ENCODE peak calls at places on chromosomes 4 and X, in five cellular contexts. G, M, C, V and U are unnamed samples.

GRCh38 chrX:71493111-71493613 is 39.7 kb upstream of the OGT start:
- DNase-seq in G (peak; percentile 69), M (peak; percentile 36), C (no peak), V (no peak), U (no peak)

GRCh38 chr4:114015444-114015899 is 36.0 kb upstream of the ARSJ start:
- DNase-seq in G (no peak), M (no peak), C (peak; percentile 95), V (no peak), U (no peak)

GRCh38 chrX:150775569-150776350 is 82.6 kb downstream of the MTMR1 start:
- DNase-seq in G (no peak), M (no peak), C (no peak), V (no peak), U (no peak)

GRCh38 chr4:13891544-13891939 is 264.0 kb upstream of the BOD1L1 start:
- DNase-seq in G (no peak), M (no peak), C (no peak), V (no peak), U (no peak)

GRCh38 chr4:80035336-80035735 is 37.7 kb downstream of the ANTXR2 start:
- DNase-seq in G (no peak), M (no peak), C (no peak), V (no peak), U (no peak)

GRCh38 chrX:24093746-24094145 is 39.0 kb downstream of the EIF2S3 start:
- DNase-seq in G (no peak), M (no peak), C (no peak), V (no peak), U (no peak)

GRCh38 chr4:100933628-100934027 is 413.7 kb downstream of the PPP3CA start:
- DNase-seq in G (no peak), M (no peak), C (no peak), V (no peak), U (no peak)

GRCh38 chr4:116397714-116398113 is 687.7 kb downstream of the TRAM1L1 start:
- DNase-seq in G (no peak), M (no peak), C (no peak), V (no peak), U (no peak)

GRCh38 chrX:22220941-22221340 is 51.8 kb upstream of the CBLL2 start:
- DNase-seq in G (no peak), M (no peak), C (peak; percentile 30), V (no peak), U (no peak)

GRCh38 chr4:82515705-82516104 is 46.1 kb downstream of the TMEM150C start:
- DNase-seq in G (peak; percentile 59), M (no peak), C (no peak), V (no peak), U (no peak)

GRCh38 chrX:33725556-33726232 is 406.4 kb downstream of the FAM47A start:
- DNase-seq in G (no peak), M (peak; percentile 22), C (no peak), V (no peak), U (peak; percentile 50)

GRCh38 chrX:33721927-33722326 is 410.2 kb downstream of the FAM47A start:
- DNase-seq in G (no peak), M (no peak), C (no peak), V (no peak), U (no peak)

DNA sequence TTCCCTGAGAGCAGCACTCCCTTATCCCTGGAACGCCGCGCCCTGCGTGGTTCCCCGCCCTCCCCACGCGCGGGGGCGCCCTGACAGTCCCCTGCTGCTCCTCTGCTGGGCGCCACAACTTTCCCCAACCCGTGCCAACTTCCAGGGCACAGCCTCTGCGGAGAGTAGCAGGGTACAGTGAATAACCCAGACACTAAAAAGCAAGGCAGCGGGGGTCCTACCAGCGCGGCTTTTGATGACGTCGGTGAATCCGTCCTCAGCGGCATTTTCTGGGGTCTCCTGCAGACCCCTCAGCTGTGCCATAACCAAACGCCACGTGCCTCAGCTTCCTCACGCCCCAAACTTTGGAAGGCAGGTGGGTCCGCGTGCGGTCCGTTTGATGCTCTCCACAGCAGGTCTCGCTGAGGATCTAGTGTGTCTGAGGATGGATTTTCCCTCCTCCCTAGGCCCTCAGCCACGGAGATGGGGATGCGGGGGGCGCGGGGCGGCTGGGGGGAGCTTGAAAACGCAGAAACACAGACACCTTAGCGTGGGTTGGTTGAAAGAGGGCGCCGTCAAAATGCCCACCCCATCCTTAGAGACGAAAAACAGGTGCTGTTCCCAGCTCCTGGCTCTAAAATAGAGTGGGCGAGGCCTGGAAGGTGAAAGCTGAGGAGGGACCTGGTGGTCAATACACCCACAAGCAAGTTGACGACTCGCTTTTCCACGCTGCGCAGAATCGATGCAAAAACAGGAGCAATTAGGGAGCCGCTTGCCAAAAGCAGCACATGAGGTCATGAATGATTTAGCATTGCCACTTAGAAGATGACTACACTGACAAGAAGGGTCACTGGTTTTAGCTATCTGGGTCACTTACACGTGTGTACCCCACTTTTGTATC is 405.6 kb downstream of the FAM47A start:
- DNase-seq in G (no peak), M (peak; percentile 28), C (no peak), V (no peak), U (peak; percentile 43)
- TF ChIP-seq CTCF in G (no peak), M (no peak), C (no peak), V (no peak), U (no peak)

GRCh38 chrX:114580336-114580735 is 3.5 kb upstream of the HTR2C start:
- DNase-seq in G (no peak), M (no peak), C (no peak), V (no peak), U (no peak)
- TF ChIP-seq CTCF in G (no peak), M (no peak), C (no peak), V (no peak), U (no peak)

DNA sequence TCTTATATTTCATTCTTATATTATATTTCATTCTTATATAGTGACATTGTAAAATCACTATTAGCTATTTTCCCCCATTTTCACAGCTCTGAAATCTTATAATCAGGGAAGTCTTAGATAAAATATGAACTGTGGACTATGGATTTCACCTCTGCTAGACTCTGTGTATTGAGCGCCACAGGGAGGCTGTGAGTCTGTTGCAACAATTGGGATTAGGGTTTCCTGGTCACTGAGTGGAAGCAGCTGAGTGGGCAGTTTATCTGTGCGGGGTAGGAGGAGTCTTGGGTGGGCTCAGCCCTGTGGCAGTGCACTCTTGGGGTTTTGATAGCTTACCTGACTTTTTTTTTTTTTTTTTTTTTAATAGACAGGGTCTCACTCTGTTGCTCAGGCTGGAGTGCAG is 249.5 kb downstream of the PTTG2 start:
- DNase-seq in G (no peak), M (no peak), C (no peak), V (no peak), U (no peak)
- TF ChIP-seq CTCF in G (no peak), M (no peak), C (no peak), V (no peak), U (no peak)

GRCh38 chr4:77990456-77990855 is 66.7 kb upstream of the FRAS1 start:
- DNase-seq in G (no peak), M (no peak), C (no peak), V (no peak), U (no peak)

GRCh38 chr4:77990904-77991358 is 66.2 kb upstream of the FRAS1 start:
- DNase-seq in G (no peak), M (no peak), C (no peak), V (no peak), U (no peak)

GRCh38 chr4:77989986-77990385 is 67.1 kb upstream of the FRAS1 start:
- DNase-seq in G (no peak), M (no peak), C (no peak), V (no peak), U (no peak)

GRCh38 chr4:77996076-77996475 is 61.0 kb upstream of the FRAS1 start:
- DNase-seq in G (no peak), M (no peak), C (no peak), V (no peak), U (no peak)

GRCh38 chr4:77994194-77994721 is 62.9 kb upstream of the FRAS1 start:
- DNase-seq in G (peak; percentile 6), M (no peak), C (peak; percentile 23), V (no peak), U (no peak)
- TF ChIP-seq CTCF in G (no peak), M (peak; percentile 47), C (peak; percentile 78), V (no peak), U (peak; percentile 75)

GRCh38 chr4:182928061-182928460 is 10.9 kb upstream of the DCTD start:
- DNase-seq in G (no peak), M (no peak), C (no peak), V (no peak), U (no peak)
- TF ChIP-seq CTCF in G (no peak), M (no peak), C (peak; percentile 22), V (no peak), U (peak; percentile 20)

GRCh38 chr4:137360701-137361213 is 171.5 kb downstream of the PCDH18 start:
- DNase-seq in G (no peak), M (no peak), C (no peak), V (no peak), U (no peak)
- TF ChIP-seq CTCF in G (no peak), M (no peak), C (no peak), V (no peak), U (no peak)

GRCh38 chrX:42710452-42710851 is 67.5 kb downstream of the PPP1R2C start:
- DNase-seq in G (no peak), M (no peak), C (no peak), V (no peak), U (no peak)

GRCh38 chrX:42715689-42716022 is 62.3 kb downstream of the PPP1R2C start:
- DNase-seq in G (no peak), M (no peak), C (no peak), V (no peak), U (no peak)

GRCh38 chrX:42720209-42720608 is 57.8 kb downstream of the PPP1R2C start:
- DNase-seq in G (no peak), M (no peak), C (no peak), V (no peak), U (no peak)

GRCh38 chrX:42714981-42715688 is 62.8 kb downstream of the PPP1R2C start:
- DNase-seq in G (no peak), M (peak; percentile 69), C (no peak), V (no peak), U (peak; percentile 29)
- TF ChIP-seq CTCF in G (no peak), M (peak; percentile 31), C (no peak), V (no peak), U (peak; percentile 24)